ENCODE peak calls at places on chromosomes 11 and 22, in seven cellular contexts. One of them, this sample, is unnamed.

GRCh38 chr11:66861051-66861773 is 4.3 kb downstream of the LRFN4 start:
- DNase-seq in T47D: no peak
- DNase-seq in K562: no peak
- DNase-seq in H1: no peak
- DNase-seq in HCT116: no peak
- DNase-seq in GM12878: no peak
- DNase-seq in HepG2: no peak
- DNase-seq in this sample: no peak

GRCh38 chr22:41910599-41911291 is 4.1 kb downstream of the SHISA8 start:
- DNase-seq in T47D: no peak
- DNase-seq in K562: no peak
- DNase-seq in H1: no peak
- DNase-seq in HCT116: no peak
- DNase-seq in GM12878: no peak
- DNase-seq in HepG2: no peak
- DNase-seq in this sample: peak

GRCh38 chr11:120814531-120815259 is 209.2 kb upstream of the TBCEL start:
- DNase-seq in T47D: peak
- DNase-seq in K562: no peak
- DNase-seq in H1: no peak
- DNase-seq in HCT116: no peak
- DNase-seq in GM12878: no peak
- DNase-seq in HepG2: no peak
- DNase-seq in this sample: no peak

GRCh38 chr11:1844221-1845094 is 5.7 kb downstream of the TNNI2 start:
- DNase-seq in T47D: no peak
- DNase-seq in K562: peak
- DNase-seq in H1: no peak
- DNase-seq in HCT116: no peak
- DNase-seq in GM12878: no peak
- DNase-seq in HepG2: no peak
- DNase-seq in this sample: peak

GRCh38 chr11:118174006-118174567 is 2.4 kb downstream of the SCN2B start:
- DNase-seq in T47D: no peak
- DNase-seq in K562: no peak
- DNase-seq in H1: no peak
- DNase-seq in HCT116: no peak
- DNase-seq in GM12878: no peak
- DNase-seq in HepG2: no peak
- DNase-seq in this sample: no peak

GRCh38 chr22:38799265-38800002 is 5.5 kb upstream of the DNAL4 start:
- DNase-seq in T47D: no peak
- DNase-seq in K562: peak
- DNase-seq in H1: no peak
- DNase-seq in HCT116: no peak
- DNase-seq in GM12878: no peak
- DNase-seq in HepG2: no peak
- DNase-seq in this sample: no peak

GRCh38 chr11:82906236-82906635 is 4.7 kb downstream of the DDIAS start:
- DNase-seq in T47D: no peak
- DNase-seq in K562: no peak
- DNase-seq in H1: no peak
- DNase-seq in HCT116: peak
- DNase-seq in GM12878: no peak
- DNase-seq in HepG2: peak
- DNase-seq in this sample: no peak

GRCh38 chr11:70730411-70730810 is 332.1 kb downstream of the CTTN start:
- DNase-seq in T47D: no peak
- DNase-seq in K562: no peak
- DNase-seq in H1: no peak
- DNase-seq in HCT116: no peak
- DNase-seq in GM12878: no peak
- DNase-seq in HepG2: no peak
- DNase-seq in this sample: no peak

GRCh38 chr11:128463386-128463829 is 124.0 kb downstream of the ETS1 start:
- DNase-seq in T47D: no peak
- DNase-seq in K562: no peak
- DNase-seq in H1: no peak
- DNase-seq in HCT116: no peak
- DNase-seq in GM12878: no peak
- DNase-seq in HepG2: no peak
- DNase-seq in this sample: peak

GRCh38 chr11:65791719-65792213 is 4.9 kb downstream of the OVOL1 start:
- DNase-seq in T47D: no peak
- DNase-seq in K562: no peak
- DNase-seq in H1: no peak
- DNase-seq in HCT116: no peak
- DNase-seq in GM12878: peak
- DNase-seq in HepG2: no peak
- DNase-seq in this sample: peak
- TF ChIP-seq JUND in T47D: no peak
- TF ChIP-seq JUND in K562: no peak
- TF ChIP-seq JUND in H1: no peak
- TF ChIP-seq JUND in HCT116: no peak
- TF ChIP-seq JUND in GM12878: peak
- TF ChIP-seq JUND in HepG2: no peak
- TF ChIP-seq JUND in this sample: no peak

DNA sequence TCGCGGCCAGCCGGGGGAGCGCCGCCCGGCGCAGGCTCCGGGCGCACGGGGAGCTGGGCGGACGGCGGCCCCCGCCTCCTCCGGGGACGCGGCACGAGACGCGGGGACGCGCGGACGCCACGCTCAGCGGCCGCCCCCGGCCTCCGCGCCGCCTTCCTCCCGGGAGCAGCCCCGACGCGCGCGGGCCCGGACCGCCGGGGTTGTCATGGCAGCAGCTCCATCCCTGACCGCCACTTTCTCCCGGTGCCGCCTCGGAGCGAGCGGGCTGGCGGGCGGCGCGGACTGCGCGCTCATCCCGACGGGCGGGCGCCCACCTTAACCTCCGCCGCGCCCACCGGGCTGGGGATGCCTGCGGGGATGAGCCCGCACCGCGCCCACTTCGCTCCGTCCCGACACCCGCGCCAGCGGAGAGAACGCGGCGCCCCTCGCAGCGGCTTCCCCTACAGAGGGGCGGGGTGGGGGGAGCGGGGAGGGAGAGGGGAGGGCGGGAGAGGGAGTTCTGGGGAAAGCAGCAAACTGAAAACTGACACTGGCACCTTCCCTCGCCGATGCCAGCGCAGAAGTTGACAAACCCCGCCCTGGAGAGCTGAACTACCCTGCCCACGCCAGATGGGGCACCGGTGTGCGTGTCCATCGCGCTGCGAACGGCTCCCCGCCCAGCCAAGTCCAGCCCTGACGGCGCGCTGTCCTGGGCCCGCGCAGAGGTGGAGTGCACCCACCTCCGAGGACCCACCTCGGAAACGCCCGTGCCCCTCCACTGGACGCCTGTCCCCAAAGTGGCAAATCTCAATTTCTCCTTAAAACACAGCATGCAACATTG is 588.4 kb downstream of the OPCML start:
- DNase-seq in T47D: no peak
- DNase-seq in K562: no peak
- DNase-seq in H1: no peak
- DNase-seq in HCT116: no peak
- DNase-seq in GM12878: no peak
- DNase-seq in HepG2: no peak
- DNase-seq in this sample: peak
- TF ChIP-seq JUND in T47D: no peak
- TF ChIP-seq JUND in K562: no peak
- TF ChIP-seq JUND in H1: no peak
- TF ChIP-seq JUND in HCT116: no peak
- TF ChIP-seq JUND in GM12878: no peak
- TF ChIP-seq JUND in HepG2: no peak
- TF ChIP-seq JUND in this sample: no peak

GRCh38 chr11:125950178-125950490 is 4.3 kb downstream of the VSIG10L2 start:
- DNase-seq in T47D: no peak
- DNase-seq in K562: no peak
- DNase-seq in H1: no peak
- DNase-seq in HCT116: no peak
- DNase-seq in GM12878: no peak
- DNase-seq in HepG2: no peak
- DNase-seq in this sample: no peak
- TF ChIP-seq JUND in T47D: no peak
- TF ChIP-seq JUND in K562: no peak
- TF ChIP-seq JUND in H1: no peak
- TF ChIP-seq JUND in HCT116: no peak
- TF ChIP-seq JUND in GM12878: no peak
- TF ChIP-seq JUND in HepG2: no peak
- TF ChIP-seq JUND in this sample: no peak

GRCh38 chr22:47173535-47174021 is 411.1 kb downstream of the TBC1D22A start:
- DNase-seq in T47D: no peak
- DNase-seq in K562: no peak
- DNase-seq in H1: no peak
- DNase-seq in HCT116: no peak
- DNase-seq in GM12878: no peak
- DNase-seq in HepG2: no peak
- DNase-seq in this sample: no peak
- TF ChIP-seq JUND in T47D: no peak
- TF ChIP-seq JUND in K562: no peak
- TF ChIP-seq JUND in H1: no peak
- TF ChIP-seq JUND in HCT116: no peak
- TF ChIP-seq JUND in GM12878: no peak
- TF ChIP-seq JUND in HepG2: no peak
- TF ChIP-seq JUND in this sample: no peak

GRCh38 chr11:92767416-92767815 is 202.0 kb upstream of the MTNR1B start:
- DNase-seq in T47D: no peak
- DNase-seq in K562: no peak
- DNase-seq in H1: no peak
- DNase-seq in HCT116: no peak
- DNase-seq in GM12878: no peak
- DNase-seq in HepG2: no peak
- DNase-seq in this sample: no peak

GRCh38 chr11:92769125-92769524 is 200.3 kb upstream of the MTNR1B start:
- DNase-seq in T47D: no peak
- DNase-seq in K562: no peak
- DNase-seq in H1: no peak
- DNase-seq in HCT116: no peak
- DNase-seq in GM12878: no peak
- DNase-seq in HepG2: no peak
- DNase-seq in this sample: no peak

GRCh38 chr11:92765418-92765817 is 204.0 kb upstream of the MTNR1B start:
- DNase-seq in T47D: no peak
- DNase-seq in K562: no peak
- DNase-seq in H1: no peak
- DNase-seq in HCT116: no peak
- DNase-seq in GM12878: no peak
- DNase-seq in HepG2: no peak
- DNase-seq in this sample: peak

GRCh38 chr11:92764128-92764527 is 205.3 kb upstream of the MTNR1B start:
- DNase-seq in T47D: no peak
- DNase-seq in K562: no peak
- DNase-seq in H1: no peak
- DNase-seq in HCT116: no peak
- DNase-seq in GM12878: no peak
- DNase-seq in HepG2: no peak
- DNase-seq in this sample: no peak

GRCh38 chr11:92765965-92766371 is 203.5 kb upstream of the MTNR1B start:
- DNase-seq in T47D: peak
- DNase-seq in K562: no peak
- DNase-seq in H1: no peak
- DNase-seq in HCT116: no peak
- DNase-seq in GM12878: no peak
- DNase-seq in HepG2: no peak
- DNase-seq in this sample: peak
- TF ChIP-seq JUND in T47D: no peak
- TF ChIP-seq JUND in K562: no peak
- TF ChIP-seq JUND in H1: no peak
- TF ChIP-seq JUND in HCT116: no peak
- TF ChIP-seq JUND in GM12878: no peak
- TF ChIP-seq JUND in HepG2: no peak
- TF ChIP-seq JUND in this sample: no peak

DNA sequence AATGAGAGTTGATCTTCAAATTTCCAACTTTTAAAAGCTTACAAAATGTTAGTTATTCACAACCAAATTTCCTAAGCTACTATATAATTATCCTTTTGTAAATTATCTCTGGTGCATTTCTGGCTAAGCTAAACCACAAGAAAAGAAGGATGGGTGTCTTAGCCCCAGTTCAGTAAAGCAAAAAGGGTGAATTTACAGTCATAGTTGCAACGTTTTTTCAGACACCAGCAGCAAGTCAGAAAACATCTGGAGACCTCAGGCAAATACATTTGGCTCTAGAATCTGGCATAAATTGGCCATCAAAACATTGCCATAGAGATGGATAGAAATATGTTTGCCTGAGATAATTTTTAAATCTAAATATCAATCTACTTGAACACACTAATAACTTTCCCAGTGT is 257.0 kb downstream of the GUCY1A2 start:
- DNase-seq in T47D: no peak
- DNase-seq in K562: no peak
- DNase-seq in H1: no peak
- DNase-seq in HCT116: no peak
- DNase-seq in GM12878: no peak
- DNase-seq in HepG2: no peak
- DNase-seq in this sample: no peak
- TF ChIP-seq JUND in T47D: no peak
- TF ChIP-seq JUND in K562: no peak
- TF ChIP-seq JUND in H1: no peak
- TF ChIP-seq JUND in HCT116: no peak
- TF ChIP-seq JUND in GM12878: no peak
- TF ChIP-seq JUND in HepG2: no peak
- TF ChIP-seq JUND in this sample: no peak

This sample was measured in SK-N-SH.